ENCODE peak calls at places on chromosomes 3 and 15, in six cellular contexts. One of them, this sample, is unnamed.

GRCh38 chr15:55255714-55256113 is 33.9 kb downstream of the RAB27A start:
- DNase-seq in spleen: no peak
- DNase-seq in lung: no peak
- DNase-seq in stomach: no peak
- DNase-seq in foreskin melanocyte: no peak
- DNase-seq in T-helper 1 cell: no peak
- DNase-seq in this sample: no peak

GRCh38 chr3:11305509-11305908 is 33.3 kb downstream of the ATG7 start:
- DNase-seq in spleen: no peak
- DNase-seq in lung: no peak
- DNase-seq in stomach: no peak
- DNase-seq in foreskin melanocyte: no peak
- DNase-seq in T-helper 1 cell: no peak
- DNase-seq in this sample: no peak

GRCh38 chr15:36332301-36332700 is 247.1 kb upstream of the CDIN1 start:
- DNase-seq in spleen: no peak
- DNase-seq in lung: no peak
- DNase-seq in stomach: no peak
- DNase-seq in foreskin melanocyte: no peak
- DNase-seq in T-helper 1 cell: no peak
- DNase-seq in this sample: no peak

GRCh38 chr15:47806008-47806407 is 88.7 kb downstream of the SEMA6D start:
- DNase-seq in spleen: no peak
- DNase-seq in lung: no peak
- DNase-seq in stomach: no peak
- DNase-seq in foreskin melanocyte: peak; percentile 22
- DNase-seq in T-helper 1 cell: no peak
- DNase-seq in this sample: no peak

GRCh38 chr3:9875448-9875847 is 4.6 kb downstream of the CIDEC start:
- DNase-seq in spleen: no peak
- DNase-seq in lung: no peak
- DNase-seq in stomach: no peak
- DNase-seq in foreskin melanocyte: no peak
- DNase-seq in T-helper 1 cell: no peak
- DNase-seq in this sample: no peak

GRCh38 chr3:117297541-117297940 is 588.0 kb downstream of the TUSC7 start:
- DNase-seq in spleen: no peak
- DNase-seq in lung: no peak
- DNase-seq in stomach: no peak
- DNase-seq in foreskin melanocyte: no peak
- DNase-seq in T-helper 1 cell: no peak
- DNase-seq in this sample: no peak

GRCh38 chr15:88912500-88912921 is 668 bp downstream of the MFGE8 start:
- DNase-seq in spleen: no peak
- DNase-seq in lung: no peak
- DNase-seq in stomach: no peak
- DNase-seq in foreskin melanocyte: no peak
- DNase-seq in T-helper 1 cell: no peak
- DNase-seq in this sample: no peak

GRCh38 chr3:195563317-195563716 is 20.2 kb upstream of the PPP1R2 start:
- DNase-seq in spleen: no peak
- DNase-seq in lung: no peak
- DNase-seq in stomach: no peak
- DNase-seq in foreskin melanocyte: no peak
- DNase-seq in T-helper 1 cell: no peak
- DNase-seq in this sample: no peak

GRCh38 chr15:89104172-89104564 is 15.9 kb downstream of the ABHD2 start:
- DNase-seq in spleen: no peak
- DNase-seq in lung: no peak
- DNase-seq in stomach: no peak
- DNase-seq in foreskin melanocyte: no peak
- DNase-seq in T-helper 1 cell: no peak
- DNase-seq in this sample: peak; percentile 81

GRCh38 chr3:72275296-72275820 is 490.4 kb upstream of the PROK2 start:
- DNase-seq in spleen: no peak
- DNase-seq in lung: no peak
- DNase-seq in stomach: no peak
- DNase-seq in foreskin melanocyte: no peak
- DNase-seq in T-helper 1 cell: no peak
- DNase-seq in this sample: no peak

GRCh38 chr3:122233109-122233952 is 49.9 kb downstream of the CASR start:
- DNase-seq in spleen: peak; percentile 75
- DNase-seq in lung: peak; percentile 35
- DNase-seq in stomach: no peak
- DNase-seq in foreskin melanocyte: no peak
- DNase-seq in T-helper 1 cell: no peak
- DNase-seq in this sample: no peak

GRCh38 chr3:138833908-138834358 is 795 bp downstream of the PIK3CB start:
- DNase-seq in spleen: no peak
- DNase-seq in lung: no peak
- DNase-seq in stomach: no peak
- DNase-seq in foreskin melanocyte: no peak
- DNase-seq in T-helper 1 cell: no peak
- DNase-seq in this sample: peak; percentile 48

GRCh38 chr3:24495334-24495994 is 814 bp upstream of the THRB start:
- DNase-seq in spleen: peak; percentile 87
- DNase-seq in lung: peak; percentile 67
- DNase-seq in stomach: peak; percentile 70
- DNase-seq in foreskin melanocyte: no peak
- DNase-seq in T-helper 1 cell: no peak
- DNase-seq in this sample: peak; percentile 77

GRCh38 chr3:162721736-162722135 is 1225.1 kb downstream of the OTOL1 start:
- DNase-seq in spleen: no peak
- DNase-seq in lung: no peak
- DNase-seq in stomach: no peak
- DNase-seq in foreskin melanocyte: no peak
- DNase-seq in T-helper 1 cell: no peak
- DNase-seq in this sample: no peak

GRCh38 chr15:79307251-79307650 is 3.7 kb upstream of the TMED3 start:
- DNase-seq in spleen: no peak
- DNase-seq in lung: no peak
- DNase-seq in stomach: no peak
- DNase-seq in foreskin melanocyte: no peak
- DNase-seq in T-helper 1 cell: no peak
- DNase-seq in this sample: no peak

GRCh38 chr15:25170113-25170731 is 215.4 kb downstream of the SNRPN start:
- DNase-seq in spleen: peak; percentile 65
- DNase-seq in lung: peak; percentile 22
- DNase-seq in stomach: peak; percentile 13
- DNase-seq in foreskin melanocyte: no peak
- DNase-seq in T-helper 1 cell: no peak
- DNase-seq in this sample: peak; percentile 35

GRCh38 chr15:101028772-101029438 is 109.7 kb downstream of the LRRK1 start:
- DNase-seq in spleen: peak; percentile 63
- DNase-seq in lung: peak; percentile 21
- DNase-seq in stomach: peak; percentile 14
- DNase-seq in foreskin melanocyte: no peak
- DNase-seq in T-helper 1 cell: no peak
- DNase-seq in this sample: peak; percentile 35

GRCh38 chr3:196965804-196966173 is 2.8 kb downstream of the PIGZ start:
- DNase-seq in spleen: no peak
- DNase-seq in lung: no peak
- DNase-seq in stomach: no peak
- DNase-seq in foreskin melanocyte: no peak
- DNase-seq in T-helper 1 cell: no peak
- DNase-seq in this sample: no peak